ENCODE peak calls at places on chromosomes 13 and 19, in seven cellular contexts. C, E, Y, D, J, V and W are unnamed samples.

GRCh38 chr19:42033413-42033812 is 36.6 kb downstream of the GRIK5 start:
- DNase-seq in C (no peak), E (no peak), Y (no peak), D (no peak), J (no peak), V (no peak), W (no peak)

GRCh38 chr13:91307887-91308286 is 39.6 kb upstream of the MIR17HG start:
- DNase-seq in C (no peak), E (no peak), Y (no peak), D (no peak), J (no peak), V (no peak), W (no peak)

GRCh38 chr13:101035119-101035620 is 360.6 kb upstream of the TMTC4 start:
- DNase-seq in C (no peak), E (no peak), Y (no peak), D (no peak), J (no peak), V (no peak), W (no peak)

GRCh38 chr13:93472897-93473296 is 246.3 kb downstream of the GPC6 start:
- DNase-seq in C (no peak), E (no peak), Y (no peak), D (no peak), J (no peak), V (no peak), W (no peak)

GRCh38 chr13:88188986-88189385 is 517.8 kb downstream of the SLITRK5 start:
- DNase-seq in C (no peak), E (peak), Y (no peak), D (no peak), J (no peak), V (no peak), W (no peak)

GRCh38 chr13:102881819-102882686 is 36.2 kb downstream of the ERCC5 start:
- DNase-seq in C (no peak), E (peak), Y (no peak), D (no peak), J (no peak), V (no peak), W (no peak)

GRCh38 chr19:746208-746819 is 4.6 kb upstream of the MISP start:
- DNase-seq in C (no peak), E (no peak), Y (no peak), D (no peak), J (no peak), V (no peak), W (no peak)

GRCh38 chr19:43432866-43433673 is 18.4 kb downstream of the TEX101 start:
- DNase-seq in C (no peak), E (peak), Y (peak), D (peak), J (peak), V (peak), W (no peak)

GRCh38 chr13:20465218-20465879 is 60.3 kb downstream of the CRYL1 start:
- DNase-seq in C (no peak), E (peak), Y (no peak), D (no peak), J (no peak), V (peak), W (no peak)

GRCh38 chr19:40356681-40357595 is 8.4 kb downstream of the PLD3 start:
- DNase-seq in C (no peak), E (no peak), Y (no peak), D (no peak), J (no peak), V (peak), W (no peak)

GRCh38 chr13:54301085-54301484 is 1272.5 kb downstream of the OLFM4 start:
- DNase-seq in C (no peak), E (no peak), Y (no peak), D (no peak), J (no peak), V (no peak), W (no peak)

GRCh38 chr19:42424712-42425131 is 2.5 kb downstream of the LIPE start:
- DNase-seq in C (no peak), E (no peak), Y (peak), D (no peak), J (no peak), V (no peak), W (no peak)

GRCh38 chr13:75726313-75726712 is 90.2 kb downstream of the LMO7 start:
- DNase-seq in C (no peak), E (no peak), Y (no peak), D (no peak), J (no peak), V (no peak), W (no peak)

GRCh38 chr13:21741396-21741795 is 70.5 kb downstream of the FGF9 start:
- DNase-seq in C (no peak), E (no peak), Y (no peak), D (no peak), J (no peak), V (no peak), W (no peak)

GRCh38 chr19:53076984-53077383 is 26.2 kb downstream of the ZNF160 start:
- DNase-seq in C (no peak), E (peak), Y (peak), D (no peak), J (peak), V (peak), W (peak)

GRCh38 chr19:4391701-4392543 is 8.4 kb downstream of the SH3GL1 start:
- DNase-seq in C (no peak), E (no peak), Y (peak), D (no peak), J (peak), V (peak), W (no peak)

GRCh38 chr19:53132231-53132991 is at the start of gene ZNF415:
- DNase-seq in C (peak), E (peak), Y (peak), D (peak), J (peak), V (peak), W (peak)

GRCh38 chr19:45576682-45577081 is 7.9 kb downstream of the OPA3 start:
- DNase-seq in C (no peak), E (no peak), Y (no peak), D (no peak), J (no peak), V (no peak), W (no peak)

GRCh38 chr13:32984857-32985626 is 31.2 kb upstream of the KL start:
- DNase-seq in C (no peak), E (peak), Y (no peak), D (no peak), J (no peak), V (peak), W (no peak)

GRCh38 chr13:57409656-57410055 is 221.9 kb upstream of the PCDH17 start:
- DNase-seq in C (no peak), E (no peak), Y (no peak), D (no peak), J (no peak), V (no peak), W (no peak)

GRCh38 chr19:43519436-43520088 is 7.4 kb downstream of the ETHE1 start:
- DNase-seq in C (no peak), E (peak), Y (peak), D (peak), J (peak), V (peak), W (peak)

GRCh38 chr13:66171821-66172220 is 1058.3 kb downstream of the PCDH9 start:
- DNase-seq in C (no peak), E (no peak), Y (no peak), D (no peak), J (no peak), V (no peak), W (no peak)

GRCh38 chr13:79767126-79767525 is 286.2 kb downstream of the NDFIP2 start:
- DNase-seq in C (no peak), E (no peak), Y (no peak), D (no peak), J (no peak), V (no peak), W (no peak)

GRCh38 chr19:11451942-11452813 is 16.7 kb downstream of the PRKCSH start:
- DNase-seq in C (no peak), E (no peak), Y (no peak), D (no peak), J (no peak), V (no peak), W (no peak)

GRCh38 chr13:114235697-114236096 is 1.0 kb downstream of the CDC16 start:
- DNase-seq in C (no peak), E (no peak), Y (no peak), D (no peak), J (no peak), V (no peak), W (no peak)

GRCh38 chr13:26503826-26504594 is 53.5 kb upstream of the WASF3 start:
- DNase-seq in C (no peak), E (no peak), Y (no peak), D (no peak), J (no peak), V (no peak), W (peak)

GRCh38 chr13:80340643-80341097 is 256 bp downstream of the SPRY2 start:
- DNase-seq in C (peak), E (no peak), Y (no peak), D (peak), J (no peak), V (peak), W (peak)

GRCh38 chr19:55687281-55688172 is 12.5 kb downstream of the EPN1 start:
- DNase-seq in C (peak), E (no peak), Y (no peak), D (peak), J (peak), V (no peak), W (no peak)

GRCh38 chr19:40147693-40148347 is 43.4 kb upstream of the MAP3K10 start:
- DNase-seq in C (peak), E (no peak), Y (no peak), D (no peak), J (no peak), V (peak), W (no peak)

GRCh38 chr19:5718032-5718578 is 1.8 kb downstream of the LONP1 start:
- DNase-seq in C (no peak), E (no peak), Y (no peak), D (no peak), J (no peak), V (peak), W (no peak)

GRCh38 chr13:93865235-93865634 is 614.2 kb downstream of the DCT start:
- DNase-seq in C (no peak), E (no peak), Y (no peak), D (no peak), J (no peak), V (no peak), W (no peak)

GRCh38 chr13:50222569-50223332 is 207.5 kb downstream of the KCNRG start:
- DNase-seq in C (peak), E (peak), Y (peak), D (peak), J (peak), V (peak), W (no peak)

GRCh38 chr13:93876236-93876635 is 603.2 kb downstream of the DCT start:
- DNase-seq in C (no peak), E (no peak), Y (no peak), D (no peak), J (no peak), V (no peak), W (no peak)

GRCh38 chr19:39409886-39410619 is 2.4 kb upstream of the PLEKHG2 start:
- DNase-seq in C (peak), E (peak), Y (peak), D (peak), J (peak), V (no peak), W (no peak)

GRCh38 chr13:64154514-64154913 is 2738.9 kb upstream of the PCDH20 start:
- DNase-seq in C (no peak), E (no peak), Y (no peak), D (no peak), J (no peak), V (peak), W (no peak)

GRCh38 chr13:110294624-110295023 is 12.3 kb downstream of the COL4A1 start:
- DNase-seq in C (no peak), E (no peak), Y (no peak), D (no peak), J (no peak), V (no peak), W (no peak)

GRCh38 chr13:104584481-104584880 is 1518.3 kb upstream of the SLC10A2 start:
- DNase-seq in C (no peak), E (no peak), Y (no peak), D (no peak), J (no peak), V (peak), W (no peak)

GRCh38 chr13:98098511-98098910 is 44.4 kb upstream of the FARP1 start:
- DNase-seq in C (no peak), E (no peak), Y (no peak), D (no peak), J (no peak), V (peak), W (no peak)

DNA sequence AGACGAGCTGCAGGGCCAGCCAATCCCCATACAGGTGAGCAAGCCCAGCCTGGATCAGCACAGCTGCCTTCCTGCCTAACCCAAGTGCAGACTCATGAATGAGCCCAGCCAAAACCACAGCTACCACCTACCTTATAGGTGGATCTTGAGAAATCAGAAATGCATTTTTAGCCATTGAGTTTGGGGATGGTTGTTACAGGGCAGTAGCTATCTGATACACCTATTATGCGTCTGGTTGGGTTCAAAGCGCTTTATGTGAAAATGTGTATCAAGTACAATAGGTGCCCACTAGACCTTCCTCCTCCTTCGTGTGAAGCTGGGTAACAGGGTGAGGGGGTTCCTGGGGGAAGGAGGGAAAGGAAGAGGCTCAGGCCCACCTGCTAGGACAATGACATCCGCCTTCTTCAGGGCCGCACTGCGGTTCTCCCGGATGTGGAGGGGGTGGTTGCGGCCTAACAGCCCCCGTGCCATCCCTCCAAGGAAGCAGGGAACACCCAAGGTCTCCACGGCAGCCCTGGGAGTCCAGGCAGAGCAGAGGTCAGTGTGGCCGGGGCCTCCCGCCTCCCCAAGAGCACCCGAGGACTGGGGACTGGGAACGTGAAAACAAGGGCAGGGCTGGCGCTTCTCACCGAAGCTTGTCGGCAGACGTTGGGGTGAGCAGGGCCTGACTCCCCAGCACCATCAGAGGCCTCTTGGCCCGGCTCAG is 11.7 kb downstream of the SYDE1 start:
- DNase-seq in C (no peak), E (no peak), Y (no peak), D (no peak), J (no peak), V (no peak), W (no peak)
- H3K27ac ChIP-seq in C (no peak), E (no peak), Y (no peak), D (no peak), J (no peak), V (no peak), W (no peak)

DNA sequence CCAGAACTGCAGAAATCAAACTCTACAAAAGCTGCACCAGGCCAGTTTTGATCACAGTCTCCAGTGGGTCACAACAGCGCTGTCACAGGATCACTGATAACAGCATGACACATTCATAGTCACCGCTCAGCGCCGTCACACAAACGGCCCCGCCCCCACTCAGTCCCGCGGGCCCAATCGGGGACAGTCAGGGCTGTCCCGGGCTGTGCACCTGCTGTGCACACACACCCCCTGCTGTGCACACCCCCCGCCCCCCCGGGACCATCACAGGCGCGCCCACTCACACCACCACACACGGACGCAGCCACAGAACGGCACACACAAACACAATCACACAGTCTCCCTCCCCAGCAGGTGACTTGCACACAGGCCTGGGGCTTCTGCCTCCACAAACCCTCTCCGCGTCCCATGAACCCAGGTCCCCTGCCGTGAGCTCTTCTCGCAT is 435 bp upstream of the ZNF382 start:
- DNase-seq in C (no peak), E (peak), Y (peak), D (peak), J (peak), V (peak), W (peak)
- H3K27ac ChIP-seq in C (peak), E (peak), Y (peak), D (peak), J (peak), V (peak), W (peak)

DNA sequence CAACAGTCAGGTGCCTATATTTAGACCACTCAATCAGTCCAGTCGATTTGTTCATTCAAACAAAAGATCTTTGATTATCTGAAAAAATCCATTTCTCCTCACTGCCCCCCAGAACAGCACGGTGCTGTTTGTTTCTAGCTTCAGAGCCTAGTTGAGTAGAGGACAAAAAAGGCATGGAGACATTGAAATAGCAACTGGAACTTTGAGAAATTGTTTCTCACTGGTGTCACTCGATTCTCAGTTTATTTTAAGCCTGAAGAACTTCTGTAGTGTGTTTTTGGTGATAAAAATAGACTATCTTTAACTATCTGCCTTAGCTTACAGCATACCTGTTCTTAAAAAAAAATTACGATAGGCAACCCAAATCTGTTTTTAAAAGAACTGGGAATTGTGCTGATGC is 67.1 kb downstream of the ARHGAP35 start:
- DNase-seq in C (no peak), E (no peak), Y (no peak), D (no peak), J (no peak), V (no peak), W (no peak)
- H3K27ac ChIP-seq in C (peak), E (peak), Y (peak), D (no peak), J (peak), V (no peak), W (peak)

GRCh38 chr19:30712428-30713151 is 340.4 kb downstream of the ZNF536 start:
- DNase-seq in C (no peak), E (no peak), Y (no peak), D (no peak), J (no peak), V (no peak), W (no peak)

GRCh38 chr19:30710721-30711120 is 338.5 kb downstream of the ZNF536 start:
- DNase-seq in C (no peak), E (no peak), Y (no peak), D (no peak), J (no peak), V (no peak), W (no peak)

GRCh38 chr19:30711296-30711695 is 339.1 kb downstream of the ZNF536 start:
- DNase-seq in C (no peak), E (no peak), Y (no peak), D (no peak), J (no peak), V (no peak), W (no peak)

GRCh38 chr19:30704716-30705115 is 332.5 kb downstream of the ZNF536 start:
- DNase-seq in C (no peak), E (no peak), Y (no peak), D (no peak), J (no peak), V (no peak), W (no peak)

GRCh38 chr19:30708416-30708815 is 336.2 kb downstream of the ZNF536 start:
- DNase-seq in C (no peak), E (no peak), Y (no peak), D (no peak), J (no peak), V (no peak), W (no peak)
- H3K27ac ChIP-seq in C (no peak), E (no peak), Y (no peak), D (no peak), J (no peak), V (no peak), W (no peak)

DNA sequence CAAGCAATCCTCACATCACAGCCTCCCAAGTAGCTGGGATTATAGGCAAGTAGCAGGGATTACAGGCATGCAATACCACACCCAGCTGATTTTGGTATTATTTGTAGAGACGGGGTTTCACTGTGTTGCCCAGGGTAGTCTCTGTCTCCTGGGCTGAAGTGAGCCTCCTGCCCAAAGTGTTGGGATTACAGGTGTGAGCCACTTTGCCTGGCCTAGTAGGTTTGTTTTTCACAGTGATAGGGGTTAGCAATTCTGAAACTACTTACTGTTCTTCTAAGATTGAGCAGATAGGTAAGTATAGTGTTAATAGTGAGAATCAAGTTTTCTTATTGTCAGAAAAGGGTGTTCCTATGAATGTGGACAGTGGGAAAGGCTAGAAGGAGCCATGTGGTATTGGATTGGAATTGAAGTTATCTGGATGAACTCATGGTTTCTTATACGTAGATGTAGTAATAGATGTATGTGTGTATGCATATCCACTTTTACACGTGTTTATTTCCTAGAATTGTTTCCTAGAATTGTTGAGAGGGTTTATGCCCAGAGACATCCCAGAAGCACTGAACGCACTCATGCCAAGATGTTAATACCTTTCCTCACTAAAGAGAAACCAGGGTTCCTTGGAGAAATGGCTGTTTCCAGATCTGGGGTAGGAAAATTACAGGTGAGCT is 49.1 kb downstream of the SAE1 start:
- DNase-seq in C (no peak), E (no peak), Y (no peak), D (no peak), J (no peak), V (no peak), W (no peak)
- H3K27ac ChIP-seq in C (no peak), E (no peak), Y (no peak), D (no peak), J (no peak), V (no peak), W (no peak)

DNA sequence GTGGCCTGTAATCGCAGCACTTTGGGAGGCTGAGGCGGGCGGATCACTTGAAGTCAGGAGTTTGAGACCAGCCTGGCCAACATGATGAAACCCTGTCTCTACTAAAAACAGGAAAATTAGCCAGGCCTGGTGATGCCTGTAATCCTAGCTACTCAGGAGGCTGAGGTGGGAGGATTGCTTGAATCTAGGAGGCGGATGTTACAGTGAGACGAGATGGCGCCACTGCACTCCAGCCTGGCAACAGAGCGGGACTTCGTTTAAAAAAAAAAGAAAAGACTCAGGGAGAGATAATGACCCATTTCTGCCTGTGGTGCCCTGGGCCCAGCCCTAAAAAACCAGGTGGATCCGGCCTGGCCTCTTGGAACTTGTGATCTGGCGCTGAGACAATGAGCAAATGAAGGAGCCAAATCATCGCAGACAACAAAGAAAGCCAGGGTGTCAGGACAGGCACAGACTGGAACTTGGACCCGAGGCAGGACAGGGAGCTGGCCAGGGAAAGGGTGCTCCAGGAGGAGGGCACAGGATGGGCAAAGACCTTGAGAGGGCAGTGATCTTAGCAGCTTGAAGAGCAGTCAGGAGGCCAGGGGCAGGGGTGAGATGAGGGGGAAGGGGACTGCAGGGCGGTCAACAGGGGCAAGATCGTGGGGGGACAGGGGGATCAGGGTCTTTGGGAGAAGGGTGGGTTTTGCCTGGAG is 963 bp upstream of the JAK3 start:
- DNase-seq in C (no peak), E (no peak), Y (no peak), D (no peak), J (no peak), V (no peak), W (no peak)
- H3K27ac ChIP-seq in C (peak), E (peak), Y (no peak), D (peak), J (peak), V (no peak), W (no peak)